ENCODE peak calls at places on chromosomes 13 and 19, in five cellular contexts. I is ecto neural progenitor cell, P is DMS53, N is heart right ventricle, X is adrenal gland. C is an unnamed sample.

GRCh38 chr13:48580185-48580803 is 47.4 kb upstream of the RCBTB2 start:
- DNase-seq in I (no peak), P (peak), N (peak), X (peak), C (peak)

GRCh38 chr19:7211191-7211988 is 82.8 kb downstream of the INSR start:
- DNase-seq in I (no peak), P (no peak), N (peak), X (peak), C (no peak)

GRCh38 chr13:106246237-106246636 is 289.2 kb downstream of the EFNB2 start:
- DNase-seq in I (no peak), P (no peak), N (no peak), X (no peak), C (no peak)

GRCh38 chr19:38538793-38539528 is 78.8 kb downstream of the MAP4K1 start:
- DNase-seq in I (no peak), P (no peak), N (no peak), X (no peak), C (no peak)

GRCh38 chr13:22114630-22115311 is 443.9 kb downstream of the FGF9 start:
- DNase-seq in I (no peak), P (peak), N (no peak), X (no peak), C (no peak)

GRCh38 chr19:43720936-43721335 is 5.1 kb downstream of the IRGC start:
- DNase-seq in I (no peak), P (no peak), N (no peak), X (no peak), C (peak)

GRCh38 chr13:74173822-74174221 is 39.6 kb upstream of the KLF12 start:
- DNase-seq in I (no peak), P (no peak), N (no peak), X (no peak), C (peak)

GRCh38 chr19:45423589-45424190 is at the start of gene ERCC1:
- DNase-seq in I (peak), P (peak), N (peak), X (no peak), C (peak)

GRCh38 chr19:50514346-50515167 is 844 bp upstream of the ASPDH start:
- DNase-seq in I (no peak), P (peak), N (no peak), X (no peak), C (peak)

GRCh38 chr13:101049166-101049850 is 367.0 kb downstream of the NALCN start:
- DNase-seq in I (no peak), P (peak), N (no peak), X (no peak), C (no peak)

GRCh38 chr19:13965377-13965896 is 13.1 kb downstream of the DCAF15 start:
- DNase-seq in I (no peak), P (no peak), N (no peak), X (no peak), C (peak)

C was measured in osteoblast.